ENCODE peak calls at places on chromosomes 12 and 14, in four cellular contexts. T, J, Y and E are unnamed samples.

GRCh38 chr12:9753042-9753820 is 7.5 kb downstream of the CD69 start:
- DNase-seq in T (no peak), J (no peak), Y (no peak), E (no peak)

GRCh38 chr12:130633771-130634170 is 82.3 kb downstream of the RIMBP2 start:
- DNase-seq in T (no peak), J (no peak), Y (no peak), E (peak; percentile 63)

GRCh38 chr12:132342322-132342721 is 12.9 kb upstream of the GALNT9 start:
- DNase-seq in T (no peak), J (no peak), Y (no peak), E (no peak)

GRCh38 chr14:87102979-87103378 is 890.0 kb downstream of the GALC start:
- DNase-seq in T (no peak), J (no peak), Y (no peak), E (no peak)

GRCh38 chr14:61331992-61332657 is 10.7 kb downstream of the PRKCH start:
- DNase-seq in T (no peak), J (no peak), Y (no peak), E (no peak)

GRCh38 chr12:122085006-122085405 is 6.5 kb downstream of the MLXIP start:
- DNase-seq in T (no peak), J (no peak), Y (no peak), E (no peak)

GRCh38 chr12:104643921-104644669 is 187.3 kb downstream of the CHST11 start:
- DNase-seq in T (no peak), J (peak; percentile 31), Y (no peak), E (no peak)

GRCh38 chr14:62213516-62213915 is 451.3 kb downstream of the SNAPC1 start:
- DNase-seq in T (no peak), J (no peak), Y (no peak), E (no peak)

GRCh38 chr14:29749327-29749726 is 178.3 kb downstream of the PRKD1 start:
- DNase-seq in T (no peak), J (no peak), Y (no peak), E (no peak)

GRCh38 chr12:85642810-85643209 is 193.4 kb downstream of the RASSF9 start:
- DNase-seq in T (no peak), J (no peak), Y (no peak), E (no peak)

GRCh38 chr12:63882844-63883243 is 38.3 kb downstream of the SRGAP1 start:
- DNase-seq in T (no peak), J (peak; percentile 30), Y (no peak), E (no peak)

GRCh38 chr12:96354326-96354725 is 45.9 kb downstream of the CDK17 start:
- DNase-seq in T (no peak), J (no peak), Y (no peak), E (no peak)

GRCh38 chr14:77008541-77008940 is 20.0 kb downstream of the IRF2BPL start:
- DNase-seq in T (no peak), J (no peak), Y (no peak), E (no peak)

GRCh38 chr12:63844391-63845341 is at the start of gene SRGAP1:
- DNase-seq in T (peak; percentile 75), J (peak; percentile 75), Y (peak; percentile 69), E (peak; percentile 76)

GRCh38 chr12:41521872-41522379 is 333.8 kb downstream of the PDZRN4 start:
- DNase-seq in T (no peak), J (no peak), Y (no peak), E (no peak)

GRCh38 chr14:92903359-92903758 is 19.6 kb upstream of the CHGA start:
- DNase-seq in T (no peak), J (no peak), Y (no peak), E (no peak)

GRCh38 chr12:9969673-9970072 is 1.5 kb upstream of the CLEC12A start:
- DNase-seq in T (no peak), J (no peak), Y (no peak), E (no peak)

GRCh38 chr12:130337476-130338303 is at the start of gene PIWIL1:
- DNase-seq in T (no peak), J (no peak), Y (no peak), E (no peak)

GRCh38 chr14:52835122-52835903 is 43.9 kb upstream of the GNPNAT1 start:
- DNase-seq in T (no peak), J (no peak), Y (no peak), E (no peak)

GRCh38 chr12:132306885-132307191 is 22.6 kb downstream of the GALNT9 start:
- DNase-seq in T (no peak), J (no peak), Y (no peak), E (no peak)

GRCh38 chr12:95004610-95005009 is 1.1 kb upstream of the NDUFA12 start:
- DNase-seq in T (no peak), J (no peak), Y (peak; percentile 38), E (no peak)

GRCh38 chr12:80823393-80823792 is 106.7 kb downstream of the MYF5 start:
- DNase-seq in T (no peak), J (no peak), Y (no peak), E (no peak)

GRCh38 chr14:86013663-86014062 is 483.7 kb downstream of the FLRT2 start:
- DNase-seq in T (no peak), J (no peak), Y (no peak), E (no peak)

GRCh38 chr14:33714527-33715222 is 236.2 kb downstream of the EGLN3 start:
- DNase-seq in T (no peak), J (no peak), Y (no peak), E (no peak)

GRCh38 chr12:54229624-54230212 is 40.9 kb upstream of the SMUG1 start:
- DNase-seq in T (peak; percentile 75), J (no peak), Y (no peak), E (no peak)

GRCh38 chr12:29039013-29039412 is 110.1 kb upstream of the FAR2 start:
- DNase-seq in T (no peak), J (no peak), Y (no peak), E (no peak)

GRCh38 chr12:107992870-107993451 is 136.1 kb upstream of the WSCD2 start:
- DNase-seq in T (no peak), J (no peak), Y (no peak), E (no peak)

GRCh38 chr14:74552623-74553022 is 59.1 kb downstream of the ISCA2 start:
- DNase-seq in T (peak; percentile 84), J (peak; percentile 79), Y (no peak), E (peak; percentile 80)

GRCh38 chr12:22046090-22046967 is at the start of gene CMAS:
- DNase-seq in T (peak; percentile 76), J (peak; percentile 81), Y (peak; percentile 62), E (peak; percentile 92)

GRCh38 chr12:127416796-127417195 is 850.2 kb upstream of the TMEM132C start:
- DNase-seq in T (no peak), J (no peak), Y (no peak), E (no peak)

GRCh38 chr12:96073346-96074336 is 38.3 kb upstream of the LTA4H start:
- DNase-seq in T (no peak), J (no peak), Y (no peak), E (no peak)

GRCh38 chr12:12704593-12705230 is 8.7 kb upstream of the GPR19 start:
- DNase-seq in T (no peak), J (no peak), Y (peak; percentile 68), E (no peak)

GRCh38 chr12:31369712-31370521 is 44.0 kb upstream of the SINHCAF start:
- DNase-seq in T (peak; percentile 68), J (peak; percentile 19), Y (peak; percentile 31), E (peak; percentile 1)

GRCh38 chr12:16389594-16389993 is 42.1 kb downstream of the MGST1 start:
- DNase-seq in T (no peak), J (no peak), Y (no peak), E (no peak)

DNA sequence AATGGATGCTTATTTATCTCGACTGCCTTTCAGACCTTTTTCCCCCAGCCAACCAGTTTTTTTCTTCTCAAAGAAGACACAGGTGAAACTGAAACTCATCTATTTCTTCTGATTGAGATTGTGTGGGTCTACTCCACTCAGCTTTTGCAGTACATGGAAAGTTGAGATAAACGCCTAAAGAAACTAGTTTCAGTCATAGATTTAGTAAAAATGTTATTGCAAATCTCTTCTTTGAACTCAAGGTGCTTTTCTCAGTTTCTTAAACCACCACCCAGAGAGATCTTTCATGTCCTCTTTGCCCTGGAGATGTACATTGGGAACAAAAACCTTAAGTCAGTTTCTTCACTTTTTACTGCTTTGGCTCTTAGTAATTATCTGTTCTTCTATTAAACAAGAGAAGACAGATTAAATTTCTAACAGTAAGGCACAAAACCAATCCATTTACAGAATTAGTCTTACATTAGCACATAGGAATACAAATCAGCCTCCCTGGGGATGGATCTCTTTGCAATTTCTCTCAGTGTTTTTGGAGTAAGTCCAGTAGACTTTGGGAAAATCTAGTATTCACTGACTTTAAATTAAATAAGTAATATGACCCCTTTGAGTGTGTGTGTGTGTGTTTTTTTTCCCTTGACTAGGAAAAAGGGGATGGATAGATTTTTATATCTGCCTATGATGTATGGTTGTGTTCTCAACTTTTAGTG is 11.6 kb downstream of the FBXW8 start:
- DNase-seq in T (no peak), J (no peak), Y (no peak), E (no peak)
- H3K4me1 ChIP-seq in T (peaks cover 18% of the 10 kb centered on the region), J (peaks cover 12% of the 10 kb centered on the region), Y (peaks cover 58% of the 10 kb centered on the region), E (no peaks in the 10 kb centered on the region)

DNA sequence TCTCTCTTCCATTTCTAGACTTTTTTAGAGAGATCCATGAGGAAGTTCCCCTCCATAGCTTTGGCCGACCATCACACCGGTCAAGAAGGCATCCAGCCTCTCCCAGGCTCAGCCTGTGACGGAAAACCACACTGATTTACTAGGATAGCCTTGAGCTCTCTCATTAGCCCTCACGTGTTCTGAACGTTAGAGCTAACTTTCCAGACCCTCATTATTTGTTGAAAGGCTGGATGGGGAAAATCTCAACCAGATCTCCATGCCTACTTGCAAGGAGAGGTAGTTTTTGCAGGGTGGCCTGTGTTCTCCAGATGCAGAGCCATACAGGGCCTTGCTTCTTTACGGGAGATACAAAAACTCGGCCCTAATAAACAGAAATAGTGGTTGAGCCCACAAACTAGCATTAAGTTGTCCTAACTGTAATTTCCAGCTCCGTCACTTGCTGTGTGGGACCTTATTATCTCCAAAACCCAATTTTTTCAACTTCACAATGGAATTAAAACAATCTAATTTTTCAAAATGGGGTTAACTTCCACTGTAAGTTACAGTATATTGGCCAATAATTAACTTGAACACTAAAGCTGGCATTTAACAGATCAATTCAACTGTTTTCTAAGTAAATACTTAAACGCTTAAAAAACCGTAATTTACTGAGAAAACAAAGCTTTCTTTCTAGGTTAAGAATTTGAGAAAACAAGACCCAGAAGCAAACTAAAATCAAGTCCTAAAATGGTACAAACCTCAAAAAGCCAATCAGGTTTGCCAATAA is 65.3 kb downstream of the KLHL28 start:
- DNase-seq in T (no peak), J (no peak), Y (no peak), E (no peak)
- H3K4me3 ChIP-seq in T (peak overlapping the region; percentile 91), J (peak overlapping the region; percentile 90), Y (no peak overlapping the region), E (peak overlapping the region; percentile 80)

GRCh38 chr14:99769123-99769522 is 24.1 kb upstream of the EML1 start:
- DNase-seq in T (no peak), J (no peak), Y (no peak), E (no peak)
- TF ChIP-seq CTCF in T (no peak), J (no peak), Y (no peak), E (no peak)

DNA sequence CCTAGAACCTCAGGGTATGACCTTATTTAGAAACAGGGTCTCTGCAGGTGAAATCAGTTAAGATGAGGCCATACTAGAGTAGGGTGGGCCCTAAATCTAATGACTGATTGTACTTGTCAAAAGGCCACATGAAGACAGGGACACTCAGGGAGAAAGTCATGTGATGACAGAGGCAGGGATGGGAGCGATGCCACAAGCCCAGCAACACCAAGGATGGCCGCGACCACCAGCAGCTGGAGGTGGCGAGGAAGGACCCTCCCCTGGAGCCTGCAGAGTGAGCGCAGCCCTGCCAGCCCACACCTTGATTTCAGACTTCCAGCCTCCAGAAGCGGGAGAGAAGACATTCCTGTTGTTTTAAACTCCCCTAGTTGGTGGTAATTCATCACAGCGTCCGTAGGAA is 199.9 kb downstream of the PHETA1 start:
- DNase-seq in T (no peak), J (no peak), Y (no peak), E (no peak)
- H3K4me1 ChIP-seq in T (no peaks in the 10 kb centered on the region), J (peaks cover 3% of the 10 kb centered on the region), Y (no peaks in the 10 kb centered on the region), E (no peaks in the 10 kb centered on the region)